ENCODE peak calls at places on chromosome 13, in four cellular contexts. One of them, this sample, is unnamed.

GRCh38 chr13:110394371-110394841 is 87.3 kb downstream of the COL4A2 start:
- DNase-seq in cardiac muscle cell: no peak
- DNase-seq in fibroblast of the aortic adventitia: no peak
- DNase-seq in pancreas: no peak
- DNase-seq in this sample: peak

GRCh38 chr13:34620073-34620858 is 321.8 kb upstream of the NBEA start:
- DNase-seq in cardiac muscle cell: no peak
- DNase-seq in fibroblast of the aortic adventitia: no peak
- DNase-seq in pancreas: no peak
- DNase-seq in this sample: no peak

GRCh38 chr13:51666316-51666715 is 82.1 kb downstream of the WDFY2 start:
- DNase-seq in pancreas: no peak
- DNase-seq in fibroblast of the aortic adventitia: no peak
- DNase-seq in cardiac muscle cell: no peak
- DNase-seq in this sample: no peak

GRCh38 chr13:25088562-25089221 is 7.2 kb upstream of the PABPC3 start:
- DNase-seq in cardiac muscle cell: no peak
- DNase-seq in pancreas: no peak
- DNase-seq in fibroblast of the aortic adventitia: no peak
- DNase-seq in this sample: no peak

GRCh38 chr13:114099191-114099590 is 33.2 kb downstream of the RASA3 start:
- DNase-seq in cardiac muscle cell: peak
- DNase-seq in fibroblast of the aortic adventitia: peak
- DNase-seq in pancreas: no peak
- DNase-seq in this sample: peak

GRCh38 chr13:22062478-22063205 is 391.8 kb downstream of the FGF9 start:
- DNase-seq in pancreas: no peak
- DNase-seq in fibroblast of the aortic adventitia: peak
- DNase-seq in cardiac muscle cell: no peak
- DNase-seq in this sample: no peak

GRCh38 chr13:112062619-112063308 is 4.2 kb upstream of the SOX1 start:
- DNase-seq in pancreas: no peak
- DNase-seq in fibroblast of the aortic adventitia: no peak
- DNase-seq in cardiac muscle cell: peak
- DNase-seq in this sample: no peak

GRCh38 chr13:30196025-30196424 is 111.3 kb downstream of the KATNAL1 start:
- DNase-seq in pancreas: no peak
- DNase-seq in fibroblast of the aortic adventitia: no peak
- DNase-seq in cardiac muscle cell: peak
- DNase-seq in this sample: peak

GRCh38 chr13:108902557-108903155 is 273.2 kb downstream of the MYO16 start:
- DNase-seq in cardiac muscle cell: no peak
- DNase-seq in fibroblast of the aortic adventitia: no peak
- DNase-seq in pancreas: no peak
- DNase-seq in this sample: no peak

GRCh38 chr13:112453874-112454647 is 77.9 kb downstream of the SPACA7 start:
- DNase-seq in cardiac muscle cell: no peak
- DNase-seq in fibroblast of the aortic adventitia: no peak
- DNase-seq in pancreas: no peak
- DNase-seq in this sample: no peak

GRCh38 chr13:44174769-44175425 is 198.7 kb upstream of the SERP2 start:
- DNase-seq in fibroblast of the aortic adventitia: peak
- DNase-seq in pancreas: no peak
- DNase-seq in cardiac muscle cell: peak
- DNase-seq in this sample: peak

GRCh38 chr13:30806784-30807183 is 71.4 kb downstream of the ALOX5AP start:
- DNase-seq in cardiac muscle cell: peak
- DNase-seq in fibroblast of the aortic adventitia: peak
- DNase-seq in pancreas: no peak
- DNase-seq in this sample: peak

GRCh38 chr13:50584856-50585580 is 258.5 kb downstream of the DLEU7 start:
- DNase-seq in pancreas: no peak
- DNase-seq in fibroblast of the aortic adventitia: no peak
- DNase-seq in cardiac muscle cell: no peak
- DNase-seq in this sample: no peak

DNA sequence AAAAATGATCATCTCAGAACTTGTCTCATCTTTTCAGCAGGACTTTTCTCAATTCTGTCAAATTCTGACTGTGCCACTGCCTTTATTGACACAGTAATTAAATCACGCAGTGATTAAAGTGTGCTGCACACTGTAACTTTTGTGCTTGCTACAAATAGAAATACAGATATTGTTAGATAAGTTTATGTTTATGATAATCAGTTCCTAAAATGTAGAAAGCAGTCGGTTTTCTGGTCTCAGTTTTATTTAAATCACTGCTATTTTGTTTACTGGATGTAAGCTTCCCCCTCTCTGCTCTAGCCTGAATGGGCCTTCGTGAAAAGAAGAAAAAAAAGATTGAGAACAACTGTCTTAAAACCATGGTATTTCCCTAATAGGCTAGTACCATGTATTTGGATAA is 258.8 kb upstream of the STARD13 start:
- DNase-seq in pancreas: no peak
- DNase-seq in fibroblast of the aortic adventitia: no peak
- DNase-seq in cardiac muscle cell: no peak
- DNase-seq in this sample: no peak
- H3K4me3 ChIP-seq in pancreas: no peak
- H3K4me3 ChIP-seq in fibroblast of the aortic adventitia: no peak
- H3K4me3 ChIP-seq in cardiac muscle cell: no peak
- H3K4me3 ChIP-seq in this sample: no peak

DNA sequence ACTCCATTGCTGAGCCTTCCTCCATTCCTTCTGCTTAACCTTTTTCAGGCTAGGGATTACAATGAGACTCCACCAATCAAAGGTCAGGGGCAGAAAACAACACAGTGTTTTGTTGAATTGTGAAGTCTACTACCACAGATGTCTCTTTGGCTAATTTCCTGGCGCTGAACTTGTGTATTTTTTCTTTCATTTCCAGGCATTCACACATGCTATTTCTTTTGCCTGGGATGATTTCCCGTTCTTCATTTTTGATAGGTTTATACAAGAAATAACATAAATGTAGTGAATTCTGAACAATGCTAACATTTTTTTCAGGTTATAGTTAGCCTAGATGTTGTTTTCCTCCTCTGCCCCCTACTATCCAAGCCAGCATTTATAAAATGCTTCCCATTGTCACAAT is 64.3 kb downstream of the OLFM4 start:
- DNase-seq in cardiac muscle cell: no peak
- DNase-seq in pancreas: no peak
- DNase-seq in fibroblast of the aortic adventitia: no peak
- DNase-seq in this sample: no peak
- H3K4me3 ChIP-seq in cardiac muscle cell: no peak
- H3K4me3 ChIP-seq in pancreas: no peak
- H3K4me3 ChIP-seq in fibroblast of the aortic adventitia: no peak
- H3K4me3 ChIP-seq in this sample: no peak

DNA sequence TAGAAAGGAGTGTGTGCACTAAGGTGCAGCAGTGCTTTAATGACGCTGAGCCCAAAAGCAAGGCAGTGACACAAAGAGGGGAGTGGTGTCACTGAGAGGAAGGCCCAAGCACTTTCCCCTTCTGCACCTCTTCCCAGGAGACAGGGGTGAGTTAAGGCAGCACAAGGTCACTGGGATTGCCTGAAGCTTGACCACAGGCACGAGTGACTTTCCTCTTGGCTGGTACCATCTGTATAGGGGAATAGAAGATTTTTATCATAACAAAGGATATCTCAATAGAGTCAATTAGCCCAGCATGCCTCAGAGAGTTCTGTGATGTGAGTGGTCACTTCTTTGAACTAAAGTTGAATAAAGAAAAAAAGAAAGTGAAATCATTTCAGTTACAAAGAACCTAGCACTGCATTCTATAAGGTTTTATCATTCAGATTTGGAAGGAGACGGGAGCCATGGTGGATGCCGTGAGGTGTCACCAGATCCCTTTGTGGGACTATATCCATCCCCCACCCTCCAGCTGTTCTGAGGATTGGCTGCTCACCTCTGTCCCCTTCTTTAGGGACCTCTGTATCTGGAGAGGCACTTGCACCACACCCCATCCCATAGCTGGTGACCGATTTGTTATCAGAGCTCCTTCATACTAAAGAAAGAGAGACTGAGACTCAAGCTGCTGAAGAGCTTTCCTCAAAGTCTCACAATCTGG is 291.2 kb downstream of the DCT start:
- DNase-seq in cardiac muscle cell: no peak
- DNase-seq in pancreas: no peak
- DNase-seq in fibroblast of the aortic adventitia: no peak
- DNase-seq in this sample: no peak
- H3K4me3 ChIP-seq in cardiac muscle cell: no peak
- H3K4me3 ChIP-seq in pancreas: no peak
- H3K4me3 ChIP-seq in fibroblast of the aortic adventitia: no peak
- H3K4me3 ChIP-seq in this sample: no peak

GRCh38 chr13:23430664-23431063 is 2.8 kb downstream of the SACS start:
- DNase-seq in pancreas: no peak
- DNase-seq in cardiac muscle cell: no peak
- DNase-seq in fibroblast of the aortic adventitia: no peak
- DNase-seq in this sample: no peak
- H3K4me3 ChIP-seq in pancreas: no peak
- H3K4me3 ChIP-seq in cardiac muscle cell: no peak
- H3K4me3 ChIP-seq in fibroblast of the aortic adventitia: no peak
- H3K4me3 ChIP-seq in this sample: no peak

GRCh38 chr13:46598820-46599180 is 45.8 kb downstream of the LRCH1 start:
- DNase-seq in fibroblast of the aortic adventitia: no peak
- DNase-seq in cardiac muscle cell: no peak
- DNase-seq in pancreas: no peak
- DNase-seq in this sample: no peak
- H3K4me3 ChIP-seq in fibroblast of the aortic adventitia: no peak
- H3K4me3 ChIP-seq in cardiac muscle cell: no peak
- H3K4me3 ChIP-seq in pancreas: no peak
- H3K4me3 ChIP-seq in this sample: no peak

DNA sequence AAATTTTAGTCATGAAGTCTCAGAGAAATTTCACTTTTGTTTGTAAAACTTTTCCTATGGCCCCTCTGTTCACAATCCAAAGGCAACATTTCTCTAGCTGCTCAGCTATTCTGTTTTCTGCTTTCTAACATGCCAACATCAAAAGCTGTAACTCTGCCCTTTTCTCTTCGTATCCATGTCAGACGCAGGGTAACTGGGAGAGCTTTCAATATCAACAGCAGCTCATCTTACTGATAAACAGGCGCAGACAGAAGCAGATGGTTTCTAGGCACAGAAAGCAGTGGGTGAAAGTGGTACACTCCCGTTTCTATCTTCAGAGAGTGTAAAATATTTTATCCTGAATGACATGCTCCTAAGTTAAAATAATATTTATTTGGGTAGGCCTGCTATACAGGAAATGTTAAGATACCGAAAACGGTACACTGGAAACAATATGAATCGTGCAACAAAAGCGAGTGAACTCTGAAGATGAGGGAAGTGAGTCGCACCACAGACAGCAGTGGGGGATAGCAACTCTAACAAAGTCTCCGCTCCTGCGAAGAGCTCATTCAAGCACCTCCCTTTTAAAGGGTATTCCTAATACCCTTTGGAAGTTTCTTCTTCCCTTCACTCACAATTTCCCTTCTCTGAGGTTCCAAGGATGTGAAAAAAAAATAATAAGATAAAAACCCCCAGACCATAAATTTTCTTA is 798.3 kb downstream of the GPC5 start:
- DNase-seq in fibroblast of the aortic adventitia: peak
- DNase-seq in pancreas: no peak
- DNase-seq in cardiac muscle cell: no peak
- DNase-seq in this sample: no peak
- H3K4me3 ChIP-seq in fibroblast of the aortic adventitia: peak
- H3K4me3 ChIP-seq in pancreas: no peak
- H3K4me3 ChIP-seq in cardiac muscle cell: no peak
- H3K4me3 ChIP-seq in this sample: no peak

DNA sequence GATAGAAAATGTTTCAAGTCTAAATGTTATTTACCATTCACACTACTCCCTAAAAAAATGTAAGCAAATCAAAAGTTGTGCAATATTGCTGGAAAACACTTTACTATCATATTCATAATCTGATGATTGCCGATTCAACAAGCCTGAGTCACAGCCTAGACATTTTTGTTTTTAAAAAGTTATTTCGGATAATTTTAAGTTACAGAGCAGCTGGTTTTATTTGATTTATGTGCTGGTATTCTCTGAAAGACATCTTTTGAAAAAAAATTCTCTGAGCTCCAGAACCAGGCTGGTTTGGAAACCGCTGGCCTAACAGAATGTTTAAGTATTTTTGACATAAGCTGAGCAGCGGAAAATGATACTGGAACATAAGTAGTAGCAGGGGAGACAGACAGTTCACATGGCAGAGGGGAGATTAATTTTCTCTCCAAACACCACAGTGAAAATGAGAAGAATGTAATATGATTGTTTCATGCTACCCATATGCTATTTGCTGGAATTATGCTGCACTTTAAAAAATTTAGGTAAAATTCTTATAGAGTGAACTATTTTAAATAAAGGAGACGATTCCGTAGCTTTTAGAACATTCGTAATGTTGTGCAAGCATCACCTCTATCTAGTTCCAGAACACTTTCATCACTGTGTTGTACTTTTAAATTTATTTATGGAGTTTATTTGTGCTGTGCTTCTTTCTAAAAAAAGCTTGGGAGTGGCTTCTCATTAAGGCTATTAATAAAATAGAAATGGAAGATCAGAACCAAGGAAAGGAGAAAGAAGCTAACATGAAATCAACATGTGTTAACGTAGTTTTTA is 36.0 kb downstream of the TBC1D4 start:
- DNase-seq in fibroblast of the aortic adventitia: peak
- DNase-seq in pancreas: no peak
- DNase-seq in cardiac muscle cell: no peak
- DNase-seq in this sample: peak
- H3K4me3 ChIP-seq in fibroblast of the aortic adventitia: peak
- H3K4me3 ChIP-seq in pancreas: no peak
- H3K4me3 ChIP-seq in cardiac muscle cell: no peak
- H3K4me3 ChIP-seq in this sample: peak

DNA sequence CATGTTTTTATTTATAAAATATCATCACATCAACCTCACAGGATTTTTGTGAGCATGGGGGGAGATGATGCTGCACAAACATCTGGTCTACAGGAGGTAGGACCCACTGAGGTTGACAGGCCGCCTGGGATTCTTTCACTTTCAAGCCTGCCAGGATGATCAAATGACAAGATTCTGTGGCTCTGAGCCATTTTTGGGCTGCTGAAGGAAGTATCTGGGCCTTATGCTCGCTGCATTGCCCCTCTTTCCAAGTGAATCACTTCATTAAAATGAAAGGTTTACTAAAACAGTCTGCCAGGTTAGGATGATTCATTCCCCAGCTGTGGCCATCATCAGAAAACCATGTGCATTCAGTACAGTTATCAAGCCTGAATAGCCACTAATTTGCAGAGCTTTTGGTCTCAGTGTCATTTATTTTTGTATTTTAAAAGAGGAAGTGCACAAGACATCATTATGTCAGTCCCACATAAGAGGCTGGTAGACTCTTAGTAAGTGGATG is 34.4 kb downstream of the STARD13 start:
- DNase-seq in pancreas: no peak
- DNase-seq in cardiac muscle cell: no peak
- DNase-seq in fibroblast of the aortic adventitia: peak
- DNase-seq in this sample: peak
- H3K4me3 ChIP-seq in pancreas: no peak
- H3K4me3 ChIP-seq in cardiac muscle cell: no peak
- H3K4me3 ChIP-seq in fibroblast of the aortic adventitia: peak
- H3K4me3 ChIP-seq in this sample: no peak